ENCODE peak calls at places on chromosomes 3 and 15, in ten cellular contexts. B is stomach, C is PC-9, X is GM23338, H is sigmoid colon, S is endodermal cell, D is esophagus squamous epithelium, O is colonic mucosa, R is mammary epithelial cell, F is prostate gland. N is an unnamed sample. For H3K36me3 and H3K4me1, the result is how much of the 10 kb centered on the place peaks cover.

GRCh38 chr3:66487475-66487874 is 13.3 kb downstream of the LRIG1 start:
- DNase-seq in B (no peak), C (no peak), X (no peak), H (no peak), S (no peak), D (no peak), O (no peak), R (no peak), F (no peak), N (no peak)

GRCh38 chr15:98776607-98777281 is 128.4 kb downstream of the IGF1R start:
- DNase-seq in B (peak), C (no peak), X (no peak), H (no peak), S (no peak), D (no peak), O (no peak), R (peak), F (no peak), N (no peak)

GRCh38 chr15:90364251-90364650 is 12.2 kb downstream of the ZNF774 start:
- DNase-seq in B (no peak), C (peak), X (no peak), H (no peak), S (no peak), D (no peak), O (no peak), R (peak), F (no peak), N (no peak)

GRCh38 chr3:152834354-152835310 is at the start of gene P2RY1:
- DNase-seq in B (peak), C (peak), X (peak), H (peak), S (peak), D (no peak), O (peak), R (peak), F (peak), N (no peak)

GRCh38 chr3:155102329-155102728 is 22.2 kb downstream of the MME start:
- DNase-seq in B (no peak), C (no peak), X (no peak), H (no peak), S (no peak), D (no peak), O (no peak), R (no peak), F (no peak), N (no peak)

GRCh38 chr15:39304201-39304841 is 276.6 kb upstream of the THBS1 start:
- DNase-seq in B (no peak), C (no peak), X (no peak), H (no peak), S (no peak), D (no peak), O (no peak), R (peak), F (no peak), N (no peak)

GRCh38 chr3:160804762-160805161 is 48.7 kb downstream of the PPM1L start:
- DNase-seq in B (peak), C (no peak), X (peak), H (peak), S (no peak), D (no peak), O (no peak), R (no peak), F (no peak), N (no peak)

GRCh38 chr15:45429974-45430792 is 51.8 kb upstream of the GATM start:
- DNase-seq in B (peak), C (peak), X (peak), H (peak), S (peak), D (no peak), O (peak), R (peak), F (peak), N (no peak)

GRCh38 chr15:78058401-78058935 is 19.0 kb downstream of the TBC1D2B start:
- DNase-seq in B (no peak), C (no peak), X (no peak), H (no peak), S (no peak), D (no peak), O (no peak), R (no peak), F (no peak), N (no peak)

GRCh38 chr3:76083992-76084391 is 298.6 kb upstream of the ZNF717 start:
- DNase-seq in B (no peak), C (no peak), X (no peak), H (no peak), S (no peak), D (no peak), O (no peak), R (no peak), F (no peak), N (no peak)

GRCh38 chr3:48770187-48770502 is 53.1 kb upstream of the IP6K2 start:
- DNase-seq in B (no peak), C (no peak), X (peak), H (no peak), S (no peak), D (no peak), O (no peak), R (no peak), F (no peak), N (no peak)

GRCh38 chr3:129023909-129024308 is 22.8 kb downstream of the EFCC1 start:
- DNase-seq in B (no peak), C (peak), X (no peak), H (no peak), S (peak), D (no peak), O (no peak), R (no peak), F (no peak), N (no peak)

GRCh38 chr3:127671523-127672428 is 976 bp upstream of the ABTB1 start:
- DNase-seq in B (peak), C (no peak), X (peak), H (peak), S (peak), D (no peak), O (peak), R (no peak), F (no peak), N (no peak)

GRCh38 chr15:95032181-95032580 is 800.8 kb downstream of the MCTP2 start:
- DNase-seq in B (no peak), C (no peak), X (no peak), H (no peak), S (no peak), D (no peak), O (no peak), R (no peak), F (no peak), N (no peak)

GRCh38 chr3:109460961-109461360 is 123.6 kb upstream of the DPPA4 start:
- DNase-seq in B (no peak), C (no peak), X (no peak), H (no peak), S (no peak), D (no peak), O (no peak), R (no peak), F (no peak), N (no peak)

GRCh38 chr15:84643838-84644237 is 10.2 kb downstream of the WDR73 start:
- DNase-seq in B (no peak), C (no peak), X (no peak), H (peak), S (no peak), D (no peak), O (no peak), R (no peak), F (no peak), N (no peak)
- H3K36me3 ChIP-seq in B (half or more), C (under half), X (under half), H (half or more), S (half or more), D (under half), O (under half), R (under half), F (under half), N (half or more)

DNA sequence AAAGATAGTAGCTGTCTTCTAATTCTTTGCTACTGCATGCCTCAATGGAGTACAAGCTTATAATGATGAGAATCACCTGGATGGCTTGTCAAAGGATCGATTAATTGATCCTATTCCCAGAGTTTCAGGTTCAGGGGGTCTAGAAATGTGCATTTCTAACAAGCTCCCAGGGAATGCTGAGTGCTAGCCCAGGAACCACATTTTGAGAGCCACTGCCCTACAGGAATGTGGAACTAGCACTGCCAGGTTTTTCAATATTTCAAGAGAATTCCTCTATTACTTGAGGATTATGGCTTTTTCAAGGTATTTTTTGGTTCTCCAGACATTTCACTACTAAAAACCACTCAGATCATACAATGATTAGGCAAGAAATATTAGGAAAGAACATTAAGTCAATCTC is 52.7 kb downstream of the RARB start:
- DNase-seq in B (no peak), C (no peak), X (no peak), H (no peak), S (no peak), D (no peak), O (no peak), R (no peak), F (no peak), N (no peak)
- H3K4me1 ChIP-seq in B (under half), C (under half), X (under half), H (under half), S (under half), D (under half), O (under half), R (under half), F (under half), N (under half)

GRCh38 chr3:119237299-119237698 is 3.4 kb downstream of the B4GALT4 start:
- DNase-seq in B (no peak), C (no peak), X (no peak), H (no peak), S (no peak), D (no peak), O (no peak), R (no peak), F (no peak), N (no peak)
- H3K27ac ChIP-seq in B (no peak), C (no peak), X (no peak), H (no peak), S (no peak), D (no peak), O (no peak), R (no peak), F (no peak), N (no peak)

GRCh38 chr3:197854596-197855343 is 63.7 kb downstream of the LRCH3 start:
- DNase-seq in B (no peak), C (no peak), X (peak), H (no peak), S (peak), D (no peak), O (no peak), R (peak), F (peak), N (no peak)
- H3K36me3 ChIP-seq in B (half or more), C (under half), X (under half), H (under half), S (half or more), D (under half), O (under half), R (under half), F (under half), N (under half)

N was measured in thoracic aorta.